ENCODE peak calls at places on chromosomes 6 and 20, in six cellular contexts. P is upper lobe of right lung, A is pancreas, D is fibroblast of villous mesenchyme, Z is left lung, S is dorsolateral prefrontal cortex. Y is an unnamed sample.

GRCh38 chr6:130962951-130963350 is 100.1 kb downstream of the EPB41L2 start:
- DNase-seq in Z (no peak), A (no peak), P (no peak), S (no peak), D (no peak), Y (no peak)

GRCh38 chr20:10982692-10983091 is 308.9 kb upstream of the JAG1 start:
- DNase-seq in D (peak; percentile 92), S (no peak), Z (no peak), P (no peak), A (no peak), Y (peak; percentile 95)

GRCh38 chr6:26553739-26554668 is 15.8 kb downstream of the HMGN4 start:
- DNase-seq in A (peak; percentile 80), D (peak; percentile 92), Z (peak; percentile 70), S (no peak), P (peak; percentile 84), Y (peak; percentile 96)

GRCh38 chr6:4653141-4653540 is 123.1 kb upstream of the CDYL start:
- DNase-seq in D (no peak), Z (no peak), P (no peak), A (no peak), S (no peak), Y (no peak)

GRCh38 chr20:18988701-18989100 is 175.1 kb downstream of the SCP2D1 start:
- DNase-seq in D (no peak), S (no peak), Z (no peak), A (no peak), P (no peak), Y (no peak)

GRCh38 chr6:102841055-102841454 is 1447.5 kb downstream of the GRIK2 start:
- DNase-seq in A (no peak), S (no peak), Z (no peak), D (no peak), P (no peak), Y (no peak)

GRCh38 chr6:136767103-136767502 is 25.2 kb downstream of the MAP3K5 start:
- DNase-seq in S (no peak), D (no peak), A (no peak), Z (no peak), P (no peak), Y (no peak)

GRCh38 chr6:43040542-43041257 is 13.0 kb downstream of the CUL7 start:
- DNase-seq in A (no peak), P (no peak), S (no peak), Z (no peak), D (no peak), Y (no peak)

GRCh38 chr6:78611097-78611625 is 256.2 kb upstream of the IRAK1BP1 start:
- DNase-seq in P (no peak), D (no peak), S (no peak), Z (no peak), A (no peak), Y (no peak)

GRCh38 chr6:158014505-158015187 is 33.0 kb downstream of the SYNJ2 start:
- DNase-seq in Z (no peak), A (no peak), S (peak; percentile 20), D (no peak), P (peak; percentile 22), Y (peak; percentile 26)

GRCh38 chr6:43695078-43695966 is 7.7 kb upstream of the MRPS18A start:
- DNase-seq in A (no peak), D (no peak), S (no peak), Z (peak; percentile 84), P (peak; percentile 74), Y (peak; percentile 73)

GRCh38 chr6:111614833-111615582 is 9.3 kb upstream of the TRAF3IP2 start:
- DNase-seq in S (no peak), D (no peak), A (no peak), Z (no peak), P (peak; percentile 74), Y (no peak)

GRCh38 chr20:35994994-35995453 is 26.6 kb downstream of the CNBD2 start:
- DNase-seq in Z (peak; percentile 83), A (peak; percentile 84), P (peak; percentile 93), S (peak; percentile 73), D (peak; percentile 83), Y (peak; percentile 92)

GRCh38 chr20:62732766-62733165 is 24.1 kb downstream of the NTSR1 start:
- DNase-seq in Z (peak; percentile 10), S (no peak), D (no peak), A (peak; percentile 3), P (peak; percentile 47), Y (no peak)

GRCh38 chr6:16669227-16669626 is 92.0 kb downstream of the ATXN1 start:
- DNase-seq in Z (no peak), S (no peak), D (peak; percentile 53), P (no peak), A (no peak), Y (peak; percentile 81)

DNA sequence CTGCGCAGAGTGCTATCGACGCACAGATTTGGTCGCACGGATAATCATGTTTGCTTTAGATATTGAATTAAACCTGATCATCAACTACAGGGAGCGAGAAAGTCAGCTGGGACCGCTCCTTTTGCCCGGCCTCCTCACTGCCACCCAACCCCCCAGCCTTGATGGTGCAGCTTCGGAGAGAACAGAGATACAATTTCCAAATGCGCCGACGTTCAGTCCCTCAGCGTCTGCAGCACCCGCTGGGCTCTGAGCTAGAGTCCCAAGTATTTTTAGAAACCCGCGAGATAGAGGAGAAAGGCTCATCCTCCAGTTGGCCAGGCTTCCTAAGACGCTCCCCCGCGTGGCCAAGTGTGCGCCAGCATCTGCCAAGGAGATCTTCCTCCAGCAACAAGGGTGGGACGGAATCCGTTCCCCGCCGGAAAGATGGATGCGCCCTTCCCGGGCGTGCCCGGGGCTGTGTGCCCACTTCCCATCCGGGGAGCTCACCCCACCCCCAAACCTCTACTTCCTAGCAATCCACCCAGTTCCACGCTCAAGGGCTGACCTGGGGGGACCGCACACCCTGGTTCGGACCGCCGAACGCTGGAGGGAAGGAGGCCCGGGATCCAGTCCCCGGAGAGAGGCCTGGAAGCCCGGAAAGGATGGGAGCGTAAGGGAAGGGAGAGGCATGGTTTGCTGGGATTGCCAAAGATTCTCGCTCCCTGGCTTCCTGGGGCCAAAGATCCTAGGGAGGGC is 4.1 kb downstream of the NKX2-2 start:
- DNase-seq in A (no peak), P (no peak), Z (no peak), S (no peak), D (peak; percentile 14), Y (peak; percentile 34)
- H3K4me3 ChIP-seq in A (no peak overlapping the region), P (peak overlapping the region; percentile 42), Z (peak overlapping the region; percentile 9), S (peak overlapping the region; percentile 69), D (peak overlapping the region; percentile 43), Y (peak overlapping the region; percentile 8)

DNA sequence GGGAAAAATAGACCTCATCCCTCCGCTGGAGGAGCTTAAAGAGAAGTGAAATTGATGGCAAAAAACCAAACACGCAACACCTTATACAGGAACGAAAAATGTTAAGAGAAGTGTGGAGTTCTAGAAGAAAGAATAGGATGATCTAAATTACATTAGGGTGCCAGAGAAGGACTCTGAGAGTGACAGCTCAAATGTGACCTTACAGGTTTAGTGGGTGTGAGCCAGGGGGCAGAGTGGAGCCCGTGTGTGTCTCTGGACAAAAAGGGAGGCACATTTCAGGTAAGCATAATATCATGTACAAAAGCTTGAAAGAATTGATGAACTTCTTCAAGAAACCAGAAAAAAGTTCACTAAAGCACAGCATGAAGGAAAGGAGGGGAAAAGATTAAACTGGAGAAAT is 20.8 kb downstream of the HLA-DRA start:
- DNase-seq in S (no peak), D (no peak), P (no peak), Z (no peak), A (no peak), Y (no peak)
- TF ChIP-seq CTCF in S (no peak), D (no peak), P (peak; percentile 9), Z (no peak), A (no peak), Y (no peak)

DNA sequence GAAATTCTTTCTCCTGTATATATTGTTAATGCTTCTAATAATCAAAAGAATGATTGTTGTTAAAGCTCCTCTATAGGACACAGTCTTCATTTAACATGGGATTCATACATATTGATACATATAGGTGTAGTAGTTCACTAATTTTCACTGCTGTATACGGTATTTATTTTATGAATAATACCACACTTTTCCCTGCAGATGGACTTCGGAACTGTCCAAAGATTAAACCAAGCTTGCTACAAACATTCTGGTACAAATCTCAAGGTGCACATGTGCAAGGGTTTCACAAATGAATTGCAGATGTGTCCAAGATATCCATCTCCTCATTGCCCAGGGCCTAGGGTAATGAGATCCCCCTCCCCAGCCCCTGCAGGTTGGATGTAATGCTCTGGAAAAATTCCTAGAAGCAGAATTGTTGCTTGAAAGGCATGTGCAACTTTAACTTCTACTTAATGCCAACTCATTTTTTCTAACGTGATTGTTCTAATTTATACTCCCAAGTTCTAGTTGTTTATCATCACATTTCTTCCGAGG is 31.4 kb downstream of the DTNBP1 start:
- DNase-seq in S (no peak), P (no peak), D (no peak), Z (no peak), A (no peak), Y (no peak)
- H3K4me3 ChIP-seq in S (no peak overlapping the region), P (no peak overlapping the region), D (no peak overlapping the region), Z (no peak overlapping the region), A (no peak overlapping the region), Y (no peak overlapping the region)

DNA sequence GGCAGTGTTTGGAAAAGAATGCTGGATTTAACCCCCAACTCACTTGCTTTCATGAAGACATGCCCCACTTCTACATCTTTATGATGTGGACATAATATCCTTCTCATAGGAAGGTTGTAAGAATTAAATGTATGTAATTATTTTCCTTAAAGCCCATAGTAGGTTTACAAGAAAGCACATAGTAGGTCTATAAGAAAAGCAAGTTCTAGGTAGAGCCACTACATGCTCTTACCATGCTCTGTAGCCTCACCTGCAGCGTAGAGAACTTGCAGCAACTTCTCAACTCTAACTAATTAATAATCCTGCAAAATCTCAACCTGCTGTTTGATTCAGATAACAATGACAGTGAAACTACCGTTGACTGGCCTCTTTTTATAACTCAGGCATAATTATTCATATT is 288.4 kb downstream of the TSHZ2 start:
- DNase-seq in P (no peak), S (no peak), Z (no peak), A (no peak), D (no peak), Y (no peak)
- TF ChIP-seq CTCF in P (no peak), S (no peak), Z (no peak), A (no peak), D (no peak), Y (no peak)

GRCh38 chr20:44613575-44613974 is 31.2 kb downstream of the PKIG start:
- DNase-seq in Z (no peak), P (peak; percentile 43), D (no peak), S (peak; percentile 9), A (no peak), Y (no peak)

GRCh38 chr20:44610313-44610965 is 28.1 kb downstream of the PKIG start:
- DNase-seq in S (peak; percentile 0), Z (no peak), D (no peak), P (peak; percentile 20), A (no peak), Y (no peak)

GRCh38 chr20:44609511-44610312 is 27.3 kb downstream of the PKIG start:
- DNase-seq in D (peak; percentile 87), A (peak; percentile 90), S (peak; percentile 85), P (peak; percentile 92), Z (peak; percentile 88), Y (peak; percentile 84)

GRCh38 chr20:44606725-44607441 is 24.5 kb downstream of the PKIG start:
- DNase-seq in Z (no peak), P (no peak), D (no peak), A (no peak), S (no peak), Y (no peak)

GRCh38 chr20:44609006-44609510 is 26.7 kb downstream of the PKIG start:
- DNase-seq in A (no peak), P (no peak), Z (no peak), D (no peak), S (peak; percentile 13), Y (no peak)
- H3K4me3 ChIP-seq in A (no peak overlapping the region), P (no peak overlapping the region), Z (no peak overlapping the region), D (no peak overlapping the region), S (no peak overlapping the region), Y (no peak overlapping the region)

GRCh38 chr6:133835901-133836300 is 53.0 kb upstream of the TCF21 start:
- DNase-seq in P (no peak), Z (no peak), S (no peak), A (no peak), D (peak; percentile 29), Y (peak; percentile 68)
- TF ChIP-seq CTCF in P (no peak), Z (no peak), S (no peak), A (no peak), D (peak; percentile 28), Y (peak; percentile 51)

GRCh38 chr6:53714888-53715287 is 49.3 kb upstream of the KLHL31 start:
- DNase-seq in Z (no peak), P (no peak), S (no peak), D (no peak), A (no peak), Y (no peak)
- H3K4me3 ChIP-seq in Z (no peak overlapping the region), P (no peak overlapping the region), S (no peak overlapping the region), D (no peak overlapping the region), A (no peak overlapping the region), Y (no peak overlapping the region)

Y was measured in choroid plexus epithelial cell.